ENCODE peak calls at places on chromosome 21, in four cellular contexts. E, S, M and A are unnamed samples.
A peak's percentile ranks its signal among the peaks of the same experiment; 100 is the strongest.

GRCh38 chr21:29053656-29054055 is 19.8 kb downstream of the CCT8 start:
- DNase-seq in E (no peak), S (no peak), M (no peak), A (no peak)

GRCh38 chr21:35100351-35100771 is 51.3 kb upstream of the RUNX1 start:
- DNase-seq in E (no peak), S (no peak), M (no peak), A (no peak)

GRCh38 chr21:43770066-43770655 is 5.9 kb downstream of the CSTB start:
- DNase-seq in E (no peak), S (no peak), M (no peak), A (no peak)

GRCh38 chr21:24395320-24395933 is 1211.9 kb downstream of the MRPL39 start:
- DNase-seq in E (no peak), S (no peak), M (no peak), A (no peak)

GRCh38 chr21:44018813-44019567 is 6.9 kb downstream of the TRAPPC10 start:
- DNase-seq in E (no peak), S (no peak), M (peak; percentile 65), A (no peak)

GRCh38 chr21:38349111-38349746 is 92.4 kb downstream of the KCNJ15 start:
- DNase-seq in E (no peak), S (no peak), M (no peak), A (no peak)

GRCh38 chr21:14545906-14546480 is at the start of gene SAMSN1:
- DNase-seq in E (no peak), S (no peak), M (peak; percentile 88), A (no peak)

GRCh38 chr21:34544032-34544496 is 32.1 kb upstream of the KCNE1 start:
- DNase-seq in E (peak; percentile 72), S (peak; percentile 88), M (peak; percentile 83), A (peak; percentile 80)

GRCh38 chr21:37227071-37228002 is 39.8 kb downstream of the VPS26C start:
- DNase-seq in E (peak; percentile 34), S (no peak), M (no peak), A (no peak)

GRCh38 chr21:32309906-32310460 is 11.3 kb downstream of the MRAP start:
- DNase-seq in E (no peak), S (no peak), M (no peak), A (no peak)

GRCh38 chr21:28884481-28884880 is 108.2 kb downstream of the LTN1 start:
- DNase-seq in E (no peak), S (no peak), M (peak; percentile 39), A (no peak)

GRCh38 chr21:32572574-32573420 is 12.5 kb downstream of the TCP10L start:
- DNase-seq in E (no peak), S (peak; percentile 71), M (peak; percentile 41), A (no peak)

GRCh38 chr21:16983425-16983824 is 529.4 kb upstream of the CXADR start:
- DNase-seq in E (no peak), S (no peak), M (no peak), A (no peak)

GRCh38 chr21:15793109-15793508 is 63.3 kb downstream of the USP25 start:
- DNase-seq in E (no peak), S (no peak), M (no peak), A (no peak)

GRCh38 chr21:15795533-15795932 is 65.8 kb downstream of the USP25 start:
- DNase-seq in E (no peak), S (no peak), M (no peak), A (no peak)

GRCh38 chr21:15797577-15798363 is 68.0 kb downstream of the USP25 start:
- DNase-seq in E (no peak), S (no peak), M (peak; percentile 17), A (no peak)

GRCh38 chr21:15794277-15794912 is 64.6 kb downstream of the USP25 start:
- DNase-seq in E (no peak), S (no peak), M (peak; percentile 5), A (no peak)

DNA sequence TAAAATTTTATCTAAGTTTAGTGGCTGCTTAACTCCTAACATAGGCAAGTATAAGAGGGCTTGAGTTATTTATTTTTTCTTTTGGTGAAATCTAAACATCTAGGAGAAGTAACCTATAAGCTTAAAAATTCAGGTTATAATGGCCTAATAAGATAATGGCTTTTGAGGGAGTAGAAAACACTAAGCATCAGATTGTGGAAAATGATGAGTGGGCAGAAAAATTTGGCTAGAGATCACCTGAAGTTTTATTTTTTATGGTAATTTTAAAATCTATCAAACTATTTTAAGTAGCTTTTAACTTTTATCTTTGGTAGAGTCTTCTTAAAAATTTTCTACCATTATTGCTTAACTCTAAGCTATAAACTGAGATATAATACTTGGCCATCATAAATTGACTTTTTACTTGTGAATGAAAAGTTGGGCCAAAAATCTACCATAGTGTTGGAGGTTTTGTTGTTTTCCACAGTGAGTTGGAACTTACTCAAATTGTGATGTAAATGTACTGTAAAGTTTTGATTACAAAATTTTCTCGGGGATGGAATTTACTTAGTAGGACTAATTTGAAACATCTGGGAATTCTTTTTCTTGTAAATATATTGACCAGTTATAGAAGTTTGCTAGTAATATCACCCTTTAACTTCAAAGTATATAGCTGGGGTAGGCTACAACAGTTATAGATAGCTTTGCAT is 63.9 kb downstream of the USP25 start:
- DNase-seq in E (no peak), S (no peak), M (no peak), A (no peak)
- TF ChIP-seq FOSL1 in E (no peak), S (no peak), M (no peak), A (no peak)

DNA sequence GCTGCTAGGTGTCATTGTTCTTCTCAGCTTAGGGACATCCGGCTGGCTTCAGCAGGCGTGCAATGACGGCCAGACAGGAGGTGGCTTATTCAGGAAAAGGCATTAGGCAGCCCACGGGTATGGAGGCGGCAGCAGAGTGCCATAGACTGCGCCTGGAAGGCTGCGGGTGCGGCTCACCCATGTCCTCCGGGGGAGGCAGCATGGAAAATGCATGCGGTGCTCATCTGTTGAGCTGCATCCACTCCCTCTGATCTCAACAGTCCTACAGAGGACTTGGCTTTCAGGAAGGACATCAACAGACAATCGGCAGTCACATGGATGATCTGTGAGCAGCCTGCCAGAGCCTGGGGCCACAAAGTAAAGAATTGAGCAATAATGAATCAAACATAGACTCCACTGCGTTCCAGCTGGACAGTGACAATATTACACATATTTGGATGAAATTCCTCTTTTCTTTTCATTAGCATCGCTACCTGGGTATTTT is 42.9 kb downstream of the UMODL1 start:
- DNase-seq in E (no peak), S (peak; percentile 72), M (no peak), A (no peak)
- TF ChIP-seq FOSL1 in E (no peak), S (no peak), M (no peak), A (no peak)

DNA sequence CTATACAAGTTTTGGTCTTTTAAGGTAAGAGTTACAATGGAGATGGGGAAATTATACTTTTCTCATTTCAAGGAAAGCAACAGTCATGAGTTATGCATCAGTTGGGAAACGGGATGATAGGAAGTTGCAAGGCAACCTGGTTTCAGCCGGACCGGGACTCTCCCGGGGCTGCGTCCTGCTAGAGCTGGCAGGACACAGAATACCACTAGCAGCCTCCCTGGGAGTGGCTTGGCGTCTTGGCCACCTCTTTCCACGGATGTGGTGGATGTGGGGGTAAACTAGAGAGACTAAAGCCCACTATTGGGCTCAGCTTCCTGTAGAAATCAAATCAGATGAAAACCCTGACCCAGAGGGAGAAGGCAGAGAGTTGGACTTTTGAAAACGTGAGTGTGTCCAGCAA is 71.9 kb downstream of the ADARB1 start:
- DNase-seq in E (no peak), S (no peak), M (no peak), A (no peak)
- TF ChIP-seq FOSL1 in E (no peak), S (no peak), M (no peak), A (no peak)

DNA sequence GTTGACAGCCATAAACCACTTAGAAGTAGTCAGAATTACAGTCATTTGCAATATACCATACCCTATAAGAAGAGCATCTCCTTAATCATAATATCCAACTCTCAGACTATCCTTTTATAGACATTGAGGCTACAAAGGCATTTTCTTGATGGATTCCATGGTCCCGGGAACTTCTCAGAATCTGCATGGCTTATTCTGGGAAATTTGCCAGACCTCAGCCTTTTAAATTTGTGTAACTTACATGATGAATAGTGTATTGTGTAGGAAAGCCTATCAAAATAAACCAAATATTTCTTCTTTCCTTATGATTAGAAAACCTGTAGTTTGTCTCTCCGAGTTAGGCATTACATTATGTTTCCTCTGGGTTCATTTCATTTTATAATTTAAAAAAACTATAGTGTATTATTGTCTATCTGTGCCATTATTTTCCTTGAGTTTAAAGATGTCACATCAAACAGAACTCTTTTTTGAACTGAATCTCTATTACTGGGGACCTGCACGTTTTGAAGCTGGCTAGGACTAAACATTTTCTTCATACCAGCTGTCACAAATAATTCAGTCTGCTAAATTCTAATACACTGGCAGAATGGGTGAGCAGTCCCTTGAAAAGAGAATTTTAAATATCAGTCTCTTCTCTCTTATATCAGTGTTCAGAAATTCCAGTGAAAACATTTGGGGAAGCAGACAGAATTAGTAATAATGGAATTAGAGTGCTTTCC is 102.9 kb downstream of the GABPA start:
- DNase-seq in E (no peak), S (no peak), M (no peak), A (no peak)
- TF ChIP-seq FOSL1 in E (no peak), S (no peak), M (no peak), A (no peak)

GRCh38 chr21:39700318-39700717 is 44.7 kb upstream of the IGSF5 start:
- DNase-seq in E (no peak), S (no peak), M (no peak), A (no peak)

GRCh38 chr21:39694750-39695149 is 50.2 kb upstream of the IGSF5 start:
- DNase-seq in E (no peak), S (no peak), M (no peak), A (no peak)

GRCh38 chr21:39696196-39696595 is 48.8 kb upstream of the IGSF5 start:
- DNase-seq in E (no peak), S (no peak), M (no peak), A (no peak)

DNA sequence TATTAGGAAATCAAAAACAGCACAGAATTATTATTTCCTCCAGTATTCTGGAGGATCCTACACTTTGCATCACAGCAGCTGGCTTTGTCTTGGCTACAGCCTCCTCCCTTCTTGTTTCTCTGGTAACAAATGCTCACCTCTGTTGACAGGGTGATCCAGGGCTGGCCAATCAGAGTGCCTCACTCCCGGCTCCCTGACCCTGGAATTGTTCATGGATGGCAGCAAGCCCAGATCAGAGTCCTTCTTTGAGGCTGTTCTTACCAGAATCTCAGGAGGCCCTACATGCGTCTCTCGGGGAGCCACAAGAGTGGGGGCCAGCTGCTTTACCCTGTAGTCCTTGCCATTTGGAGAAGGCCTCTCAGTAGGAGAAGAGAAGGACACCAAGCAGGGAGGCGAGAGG is 48.4 kb upstream of the IGSF5 start:
- DNase-seq in E (no peak), S (no peak), M (no peak), A (no peak)
- TF ChIP-seq FOSL1 in E (no peak), S (no peak), M (no peak), A (no peak)